ENCODE peak calls at places on chromosomes 2 and 18, in four cellular contexts. Q is ecto neural progenitor cell; Z is CD4-positive, alpha-beta memory T cell; U is omental fat pad. K is an unnamed sample.

GRCh38 chr2:66334237-66335054 is 100.5 kb upstream of the MEIS1 start:
- DNase-seq in U (no peak), Z (no peak), Q (no peak), K (peak)

GRCh38 chr18:37254256-37254880 is 311.2 kb downstream of the CELF4 start:
- DNase-seq in Q (peak), Z (no peak), U (no peak), K (no peak)

GRCh38 chr2:226327830-226328229 is 471.8 kb downstream of the IRS1 start:
- DNase-seq in Q (no peak), U (no peak), Z (no peak), K (no peak)

GRCh38 chr2:43029186-43029585 is 197.2 kb downstream of the ZFP36L2 start:
- DNase-seq in Z (no peak), Q (no peak), U (no peak), K (no peak)

GRCh38 chr18:61528961-61529360 is 195.7 kb downstream of the CDH20 start:
- DNase-seq in Z (no peak), Q (no peak), U (no peak), K (no peak)

GRCh38 chr2:215531284-215531683 is 95.4 kb upstream of the FN1 start:
- DNase-seq in U (no peak), Z (no peak), Q (no peak), K (no peak)

GRCh38 chr2:75707901-75708300 is 2.8 kb downstream of the GCFC2 start:
- DNase-seq in Q (no peak), U (no peak), Z (no peak), K (no peak)

GRCh38 chr18:76131738-76132137 is 363.3 kb downstream of the ZNF516 start:
- DNase-seq in U (no peak), Q (no peak), Z (no peak), K (no peak)

GRCh38 chr2:68650645-68651044 is 7.3 kb downstream of the PROKR1 start:
- DNase-seq in Q (no peak), U (no peak), Z (no peak), K (no peak)